ENCODE peak calls at places on chromosomes 4 and X, in nine cellular contexts. F is uterus; U is psoas muscle; P is tibial nerve; O is foreskin keratinocyte; I is heart right ventricle; N is spleen; Z is CD8-positive, alpha-beta memory T cell; H is ovary. E is an unnamed sample.

GRCh38 chr4:102246416-102246815 is 98.9 kb downstream of the SLC39A8 start:
- DNase-seq in F (no peak), P (no peak), Z (no peak), U (no peak), O (no peak), N (no peak), I (no peak), H (no peak), E (no peak)

GRCh38 chrX:127708155-127708554 is 344.0 kb downstream of the ACTRT1 start:
- DNase-seq in F (no peak), P (no peak), N (no peak), O (no peak), Z (no peak), U (no peak), I (no peak), H (no peak), E (no peak)

GRCh38 chr4:85500110-85500867 is 25.3 kb downstream of the ARHGAP24 start:
- DNase-seq in I (no peak), U (no peak), Z (no peak), O (no peak), F (no peak), N (no peak), H (no peak), P (no peak), E (no peak)

GRCh38 chr4:78136109-78137081 is 79.3 kb downstream of the FRAS1 start:
- DNase-seq in Z (no peak), H (no peak), I (no peak), P (no peak), N (no peak), F (no peak), U (no peak), O (no peak), E (no peak)

GRCh38 chr4:66095065-66095464 is 424.8 kb upstream of the EPHA5 start:
- DNase-seq in P (no peak), N (no peak), H (no peak), U (no peak), O (no peak), F (no peak), Z (no peak), I (no peak), E (no peak)

GRCh38 chrX:153603131-153603656 is 4.3 kb upstream of the CCNQ start:
- DNase-seq in Z (no peak), H (no peak), I (no peak), O (no peak), P (no peak), N (peak), U (no peak), F (no peak), E (no peak)

GRCh38 chrX:50003927-50004326 is 81.5 kb downstream of the CLCN5 start:
- DNase-seq in P (no peak), Z (no peak), H (no peak), I (no peak), U (no peak), N (no peak), F (no peak), O (no peak), E (no peak)

GRCh38 chr4:25310066-25310824 is 2.3 kb upstream of the ZCCHC4 start:
- DNase-seq in Z (no peak), F (no peak), H (no peak), O (no peak), U (no peak), I (no peak), N (no peak), P (no peak), E (no peak)

GRCh38 chr4:25021206-25021605 is 9.5 kb downstream of the LGI2 start:
- DNase-seq in F (no peak), N (no peak), H (no peak), Z (no peak), I (no peak), P (no peak), O (no peak), U (no peak), E (no peak)

GRCh38 chr4:1323635-1324442 is 23.2 kb upstream of the UVSSA start:
- DNase-seq in F (no peak), O (peak), N (peak), I (no peak), Z (no peak), U (peak), P (no peak), H (no peak), E (peak)

GRCh38 chrX:74578137-74578536 is 36.3 kb downstream of the RLIM start:
- DNase-seq in I (no peak), N (no peak), O (no peak), U (no peak), H (no peak), P (no peak), Z (no peak), F (no peak), E (no peak)

GRCh38 chr4:101192244-101192643 is 155.1 kb downstream of the PPP3CA start:
- DNase-seq in N (no peak), Z (no peak), H (no peak), I (no peak), U (no peak), O (no peak), F (no peak), P (no peak), E (no peak)

GRCh38 chr4:165765053-165765452 is 108.0 kb upstream of the TLL1 start:
- DNase-seq in U (no peak), F (no peak), Z (no peak), O (peak), P (no peak), H (no peak), I (no peak), N (no peak), E (no peak)

GRCh38 chr4:42586775-42587174 is 70.1 kb downstream of the ATP8A1 start:
- DNase-seq in O (no peak), F (no peak), I (no peak), H (no peak), U (no peak), P (no peak), Z (no peak), N (no peak), E (no peak)

GRCh38 chrX:10199212-10199611 is 42.4 kb downstream of the CLCN4 start:
- DNase-seq in H (no peak), N (peak), Z (no peak), O (no peak), P (peak), F (no peak), U (peak), I (no peak), E (no peak)

GRCh38 chr4:152991361-152991760 is 55.2 kb downstream of the FHDC1 start:
- DNase-seq in P (no peak), U (no peak), N (no peak), H (no peak), I (no peak), O (no peak), Z (no peak), F (no peak), E (no peak)

GRCh38 chrX:75522565-75523411 is at the start of gene ZDHHC15:
- DNase-seq in F (peak), O (no peak), Z (no peak), I (peak), U (peak), P (peak), H (peak), N (peak), E (no peak)

GRCh38 chr4:764405-765169 is 59.0 kb downstream of the PCGF3 start:
- DNase-seq in I (no peak), F (no peak), P (no peak), O (no peak), N (no peak), Z (no peak), U (peak), H (no peak), E (no peak)

DNA sequence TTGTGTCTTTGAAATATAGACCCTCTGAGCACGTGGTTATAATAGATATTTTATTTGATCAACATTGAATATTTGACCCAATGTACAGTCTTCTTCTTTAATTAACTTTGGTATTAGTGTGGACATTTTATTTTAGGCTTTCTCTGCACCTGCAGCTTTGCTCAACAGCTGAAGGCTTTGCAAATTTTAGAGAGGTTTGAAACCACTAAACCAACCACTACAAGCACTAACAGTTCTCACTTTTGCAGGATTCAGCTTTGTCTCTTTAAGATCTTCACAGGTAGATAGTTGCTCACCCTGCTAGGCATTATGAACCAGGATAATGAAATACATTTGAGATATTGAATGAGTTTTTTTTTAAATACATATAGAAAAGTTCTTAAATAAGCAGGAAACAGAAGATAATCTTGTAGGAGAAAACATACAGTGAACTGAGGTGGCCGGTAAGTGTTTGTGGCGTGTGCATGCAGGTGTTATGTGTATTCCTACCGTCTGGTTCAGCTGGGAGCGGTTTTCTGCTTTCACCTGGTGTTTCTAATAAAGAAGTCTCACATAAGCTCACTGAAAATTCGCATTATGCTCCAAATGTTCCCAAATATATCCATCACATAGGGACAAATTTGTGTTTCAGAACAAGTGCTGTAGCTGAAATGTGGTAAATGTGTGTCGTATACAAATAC is 1508.3 kb upstream of the TENM3 start:
- DNase-seq in F (no peak), P (no peak), N (no peak), Z (no peak), I (no peak), O (no peak), H (no peak), U (no peak), E (no peak)
- H3K27ac ChIP-seq in F (no peak), P (no peak), N (no peak), Z (no peak), I (no peak), O (no peak), H (no peak), U (no peak), E (no peak)

GRCh38 chr4:27056281-27056680 is 195.6 kb downstream of the STIM2 start:
- DNase-seq in H (no peak), I (no peak), P (no peak), Z (no peak), N (no peak), O (no peak), F (no peak), U (no peak), E (no peak)
- H3K27ac ChIP-seq in H (no peak), I (no peak), P (no peak), Z (no peak), N (no peak), O (no peak), F (no peak), U (no peak), E (no peak)

GRCh38 chr4:124459922-124460301 is 252.6 kb downstream of the ANKRD50 start:
- DNase-seq in N (no peak), P (no peak), U (no peak), F (no peak), Z (no peak), H (no peak), O (no peak), I (no peak), E (no peak)
- H3K27ac ChIP-seq in N (no peak), P (no peak), U (no peak), F (no peak), Z (no peak), H (no peak), O (no peak), I (no peak), E (no peak)

DNA sequence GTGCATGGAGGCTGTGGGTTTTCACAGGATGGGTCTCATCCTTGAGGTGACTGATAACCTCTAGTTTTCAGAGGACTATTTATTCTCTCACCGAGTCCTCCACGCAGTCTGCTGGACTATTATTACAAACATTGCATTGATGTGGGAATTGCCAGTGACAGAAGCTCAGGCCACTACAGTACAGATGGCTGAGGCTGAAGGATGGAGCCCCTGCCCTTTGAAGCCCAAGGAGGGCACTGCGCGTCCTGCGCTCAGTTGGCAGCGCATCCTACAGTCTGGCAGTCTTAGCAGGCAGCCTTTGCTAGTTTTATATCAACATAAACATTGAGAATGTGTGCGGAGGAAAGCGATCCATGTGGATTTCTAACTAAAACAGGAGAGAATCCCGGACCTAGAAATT is 1.5 kb upstream of the RELL1 start:
- DNase-seq in Z (no peak), I (no peak), U (no peak), O (no peak), N (no peak), H (no peak), F (no peak), P (no peak), E (no peak)
- H3K27ac ChIP-seq in Z (no peak), I (no peak), U (peak), O (no peak), N (no peak), H (no peak), F (no peak), P (no peak), E (no peak)

E was measured in AG04450.